ENCODE peak calls at places on chromosome 3, in five cellular contexts. N is T-helper 1 cell; M is neural crest cell; P is activated naive CD4-positive, alpha-beta T cell treated with anti-CD3 and anti-CD28 coated beads, Interleukin-2, amount 10 ng/mL, durations not matched to agents 7 days and 5 days; Y is activated CD4-positive, alpha-beta T cell treated with anti-CD3 and anti-CD28 coated beads, Interleukin-2, amount 50 U/mL, for 4 hours. K is an unnamed sample.
A peak's percentile ranks its signal among the peaks of the same experiment; 100 is the strongest.

GRCh38 chr3:150124142-150124541 is 153.4 kb upstream of the PFN2 start:
- DNase-seq in M (no peak), P (no peak), Y (no peak), N (no peak), K (no peak)

GRCh38 chr3:137509354-137510045 is 254.6 kb upstream of the SOX14 start:
- DNase-seq in M (no peak), Y (no peak), P (no peak), N (no peak), K (no peak)

GRCh38 chr3:59510576-59510975 is 460.8 kb upstream of the CFAP20DC start:
- DNase-seq in Y (no peak), P (no peak), M (no peak), N (no peak), K (no peak)

GRCh38 chr3:143538577-143538981 is 309.7 kb downstream of the SLC9A9 start:
- DNase-seq in Y (no peak), M (no peak), N (no peak), P (no peak), K (no peak)

GRCh38 chr3:7112523-7113056 is 251.7 kb downstream of the GRM7 start:
- DNase-seq in P (no peak), M (no peak), Y (no peak), N (no peak), K (no peak)

GRCh38 chr3:53613111-53613510 is 118.7 kb downstream of the CACNA1D start:
- DNase-seq in M (no peak), P (no peak), Y (no peak), N (no peak), K (no peak)

GRCh38 chr3:43638594-43639447 is 17.0 kb upstream of the ANO10 start:
- DNase-seq in Y (peak; percentile 7), P (peak; percentile 76), M (no peak), N (peak; percentile 5), K (peak; percentile 55)

GRCh38 chr3:187305881-187306280 is 14.3 kb upstream of the MASP1 start:
- DNase-seq in N (no peak), M (no peak), Y (no peak), P (no peak), K (no peak)

GRCh38 chr3:68984011-68984410 is 29.5 kb downstream of the EOGT start:
- DNase-seq in Y (no peak), P (no peak), N (no peak), M (no peak), K (no peak)

GRCh38 chr3:52774066-52774713 is 3.2 kb upstream of the ITIH1 start:
- DNase-seq in P (no peak), N (no peak), M (no peak), Y (no peak), K (no peak)

K was measured in WTC11.